ENCODE peak calls at places on chromosomes 5 and 9, in ten cellular contexts. X is cardiac muscle cell; I is CD4-positive, alpha-beta T cell; K is uterus; N is PC-3; S is left ventricle myocardium inferior; E is psoas muscle; J is dorsolateral prefrontal cortex; W is sigmoid colon; R is ascending aorta. V is an unnamed sample.

GRCh38 chr9:33919276-33919897 is 102.4 kb downstream of the UBE2R2 start:
- DNase-seq in X (peak; percentile 10), I (no peak), K (no peak), N (no peak), S (no peak), E (no peak), J (no peak), W (no peak), R (no peak), V (no peak)

GRCh38 chr5:100706796-100707195 is 171.6 kb downstream of the FAM174A start:
- DNase-seq in X (no peak), I (no peak), K (no peak), N (peak; percentile 57), S (no peak), E (no peak), J (no peak), W (no peak), R (no peak), V (no peak)

GRCh38 chr5:140116716-140117115 is 2.8 kb downstream of the PURA start:
- DNase-seq in X (no peak), I (no peak), K (no peak), N (peak; percentile 53), S (no peak), E (no peak), J (no peak), W (no peak), R (no peak), V (no peak)

GRCh38 chr5:100904259-100904822 is 1.3 kb upstream of the ST8SIA4 start:
- DNase-seq in X (peak; percentile 2), I (peak; percentile 30), K (no peak), N (no peak), S (no peak), E (no peak), J (no peak), W (peak; percentile 63), R (peak; percentile 62), V (no peak)

GRCh38 chr5:128356011-128356410 is 182.0 kb downstream of the FBN2 start:
- DNase-seq in X (no peak), I (no peak), K (no peak), N (no peak), S (no peak), E (no peak), J (no peak), W (no peak), R (no peak), V (no peak)

GRCh38 chr5:82346376-82347212 is 68.4 kb upstream of the RPS23 start:
- DNase-seq in X (no peak), I (no peak), K (no peak), N (no peak), S (peak; percentile 23), E (no peak), J (no peak), W (no peak), R (no peak), V (no peak)

GRCh38 chr5:179243333-179243732 is 101.9 kb downstream of the ADAMTS2 start:
- DNase-seq in X (no peak), I (no peak), K (peak; percentile 14), N (no peak), S (no peak), E (no peak), J (peak; percentile 71), W (peak; percentile 40), R (peak; percentile 37), V (no peak)

GRCh38 chr9:80485420-80485819 is 913.7 kb downstream of the TLE4 start:
- DNase-seq in X (no peak), I (no peak), K (no peak), N (peak; percentile 37), S (no peak), E (no peak), J (no peak), W (no peak), R (no peak), V (no peak)

GRCh38 chr5:116062352-116062751 is 22.5 kb upstream of the COMMD10 start:
- DNase-seq in X (no peak), I (no peak), K (no peak), N (no peak), S (no peak), E (no peak), J (no peak), W (no peak), R (no peak), V (no peak)

GRCh38 chr5:59559323-59559722 is 334.2 kb downstream of the PDE4D start:
- DNase-seq in X (no peak), I (no peak), K (no peak), N (no peak), S (no peak), E (no peak), J (no peak), W (no peak), R (no peak), V (no peak)

GRCh38 chr9:109969559-109970237 is 189.7 kb downstream of the PALM2AKAP2 start:
- DNase-seq in X (no peak), I (no peak), K (no peak), N (no peak), S (no peak), E (no peak), J (no peak), W (no peak), R (no peak), V (no peak)

GRCh38 chr5:139417214-139417613 is 13.3 kb upstream of the SPATA24 start:
- DNase-seq in X (peak; percentile 95), I (no peak), K (no peak), N (no peak), S (no peak), E (peak; percentile 33), J (no peak), W (peak; percentile 84), R (peak; percentile 83), V (no peak)

GRCh38 chr5:179967489-179967888 is 59.8 kb upstream of the TBC1D9B start:
- DNase-seq in X (no peak), I (no peak), K (no peak), N (no peak), S (no peak), E (no peak), J (no peak), W (no peak), R (no peak), V (peak; percentile 44)

GRCh38 chr5:74135033-74135432 is 505.5 kb downstream of the ENC1 start:
- DNase-seq in X (no peak), I (no peak), K (no peak), N (no peak), S (no peak), E (no peak), J (no peak), W (no peak), R (no peak), V (no peak)

GRCh38 chr5:74132485-74132884 is 506.5 kb downstream of the ARHGEF28 start:
- DNase-seq in X (no peak), I (no peak), K (no peak), N (no peak), S (no peak), E (no peak), J (no peak), W (no peak), R (no peak), V (no peak)

GRCh38 chr5:74140409-74140808 is 500.1 kb downstream of the ENC1 start:
- DNase-seq in X (no peak), I (no peak), K (no peak), N (no peak), S (no peak), E (no peak), J (no peak), W (no peak), R (no peak), V (no peak)

GRCh38 chr5:74139589-74139988 is 500.9 kb downstream of the ENC1 start:
- DNase-seq in X (no peak), I (no peak), K (no peak), N (no peak), S (no peak), E (no peak), J (no peak), W (no peak), R (no peak), V (no peak)

GRCh38 chr5:74136276-74136675 is 504.3 kb downstream of the ENC1 start:
- DNase-seq in X (no peak), I (no peak), K (no peak), N (no peak), S (no peak), E (no peak), J (no peak), W (no peak), R (no peak), V (no peak)
- H3K27me3 ChIP-seq in X (no peaks in the 10 kb centered on the region), I (no peaks in the 10 kb centered on the region), K (no peaks in the 10 kb centered on the region), N (no peaks in the 10 kb centered on the region), S (no peaks in the 10 kb centered on the region), E (no peaks in the 10 kb centered on the region), J (no peaks in the 10 kb centered on the region), W (no peaks in the 10 kb centered on the region), R (no peaks in the 10 kb centered on the region), V (no peaks in the 10 kb centered on the region)

GRCh38 chr5:104347119-104347708 is 784.6 kb upstream of the NUDT12 start:
- DNase-seq in X (peak; percentile 9), I (no peak), K (no peak), N (peak; percentile 61), S (no peak), E (no peak), J (no peak), W (no peak), R (no peak), V (no peak)
- TF ChIP-seq CTCF in X (peak; percentile 35), I (no peak), K (no peak), N (peak; percentile 87), S (no peak), E (peak; percentile 20), J (peak; percentile 34), W (no peak), R (no peak), V (no peak)

GRCh38 chr9:19379283-19379682 is 753 bp downstream of the RPS6 start:
- DNase-seq in X (peak; percentile 10), I (no peak), K (no peak), N (no peak), S (no peak), E (no peak), J (no peak), W (no peak), R (no peak), V (no peak)
- H3K27me3 ChIP-seq in X (no peaks in the 10 kb centered on the region), I (no peaks in the 10 kb centered on the region), K (no peaks in the 10 kb centered on the region), N (no peaks in the 10 kb centered on the region), S (no peaks in the 10 kb centered on the region), E (no peaks in the 10 kb centered on the region), J (no peaks in the 10 kb centered on the region), W (no peaks in the 10 kb centered on the region), R (no peaks in the 10 kb centered on the region), V (no peaks in the 10 kb centered on the region)

DNA sequence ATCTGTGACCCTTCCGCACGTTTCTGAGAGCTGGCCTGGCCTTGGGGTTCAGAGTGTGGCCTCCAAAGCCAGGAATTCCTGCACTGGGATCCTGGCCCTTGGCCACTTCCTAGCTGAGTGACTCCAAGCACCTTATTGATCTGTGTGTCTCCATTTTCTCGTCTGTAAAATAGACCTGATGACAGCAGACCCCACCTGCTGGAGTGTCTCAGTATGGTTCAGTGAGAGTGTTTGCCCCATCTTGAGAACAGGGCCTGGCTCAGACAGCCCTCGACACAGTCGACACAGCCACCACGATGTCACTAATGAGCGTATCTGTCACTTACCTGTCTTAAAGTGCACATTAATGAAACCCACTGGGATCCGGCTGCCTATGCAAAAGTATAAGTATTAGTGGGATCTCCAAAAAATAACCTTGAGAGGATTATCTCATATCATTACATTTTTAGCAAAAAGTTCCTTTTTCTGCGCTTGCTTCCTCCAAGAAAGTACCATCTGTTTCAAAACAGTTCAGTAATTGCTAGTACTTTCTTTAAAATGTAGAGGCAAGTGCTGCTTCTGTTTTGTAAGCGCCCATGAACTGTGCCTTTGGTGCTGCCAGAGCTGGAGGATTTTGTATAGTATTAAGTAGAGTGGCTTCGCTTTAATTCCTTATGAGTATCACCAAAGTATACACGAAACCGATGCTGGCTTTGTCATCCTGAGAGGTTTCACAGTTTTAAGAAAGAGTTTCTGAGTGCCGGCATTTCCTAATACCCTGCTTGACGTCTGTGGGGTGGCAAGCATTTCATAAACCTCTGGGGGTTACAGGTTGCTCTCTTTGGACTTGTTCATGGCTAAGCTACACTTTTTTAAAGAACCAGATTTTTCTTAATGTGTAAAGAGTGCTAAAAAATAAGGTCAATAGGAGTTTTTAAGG is 31.7 kb downstream of the UBE2QL1 start:
- DNase-seq in X (no peak), I (no peak), K (no peak), N (peak; percentile 27), S (no peak), E (no peak), J (no peak), W (no peak), R (no peak), V (no peak)
- TF ChIP-seq CTCF in X (no peak), I (no peak), K (no peak), N (peak; percentile 57), S (no peak), E (no peak), J (no peak), W (no peak), R (no peak), V (no peak)

V was measured in Caco-2.